ENCODE peak calls at places on chromosomes 2 and 18, in ten cellular contexts. W is thyroid gland, J is RWPE2, G is OCI-LY7, O is lung, I is fibroblast of lung, S is colonic mucosa, T is IMR-90, E is spleen, U is GM23338. D is an unnamed sample. For H3K4me1, the result is how much of the 10 kb centered on the place peaks cover.

GRCh38 chr2:181073896-181074295 is 93.5 kb downstream of the UBE2E3 start:
- DNase-seq in W (no peak), J (no peak), G (no peak), O (no peak), I (peak), S (no peak), T (peak), E (no peak), U (no peak), D (no peak)

GRCh38 chr2:96163768-96164429 is 18.7 kb upstream of the DUSP2 start:
- DNase-seq in W (no peak), J (peak), G (peak), O (no peak), I (no peak), S (no peak), T (no peak), E (peak), U (no peak), D (no peak)

GRCh38 chr2:135768863-135769262 is 27.2 kb downstream of the UBXN4 start:
- DNase-seq in W (no peak), J (no peak), G (no peak), O (no peak), I (no peak), S (no peak), T (no peak), E (no peak), U (no peak), D (no peak)

GRCh38 chr2:19216271-19216670 is 142.2 kb downstream of the OSR1 start:
- DNase-seq in W (no peak), J (no peak), G (no peak), O (no peak), I (no peak), S (no peak), T (no peak), E (no peak), U (no peak), D (no peak)

GRCh38 chr2:27973592-27973991 is 83.1 kb downstream of the BABAM2 start:
- DNase-seq in W (no peak), J (no peak), G (no peak), O (no peak), I (peak), S (no peak), T (peak), E (no peak), U (peak), D (no peak)

GRCh38 chr2:231037202-231037730 is at the start of gene C2orf72:
- DNase-seq in W (no peak), J (no peak), G (no peak), O (no peak), I (no peak), S (no peak), T (no peak), E (no peak), U (peak), D (peak)

GRCh38 chr2:144452169-144453038 is 67.5 kb downstream of the ZEB2 start:
- DNase-seq in W (no peak), J (no peak), G (no peak), O (no peak), I (peak), S (no peak), T (peak), E (no peak), U (peak), D (no peak)

GRCh38 chr2:213989207-213989606 is 421.6 kb upstream of the VWC2L start:
- DNase-seq in W (no peak), J (no peak), G (no peak), O (no peak), I (no peak), S (no peak), T (no peak), E (no peak), U (no peak), D (no peak)

GRCh38 chr2:60641866-60642788 is 88.7 kb upstream of the BCL11A start:
- DNase-seq in W (peak), J (no peak), G (peak), O (no peak), I (peak), S (peak), T (peak), E (no peak), U (peak), D (no peak)

GRCh38 chr2:17729880-17730279 is 23.7 kb downstream of the SMC6 start:
- DNase-seq in W (no peak), J (no peak), G (no peak), O (no peak), I (no peak), S (no peak), T (no peak), E (no peak), U (no peak), D (no peak)

GRCh38 chr2:71589763-71590162 is 136.4 kb downstream of the DYSF start:
- DNase-seq in W (no peak), J (no peak), G (no peak), O (no peak), I (no peak), S (no peak), T (no peak), E (no peak), U (no peak), D (no peak)

GRCh38 chr2:183232161-183232865 is 108.1 kb downstream of the NUP35 start:
- DNase-seq in W (no peak), J (no peak), G (no peak), O (no peak), I (no peak), S (no peak), T (peak), E (no peak), U (no peak), D (no peak)

GRCh38 chr18:46733872-46734271 is 23.0 kb downstream of the ST8SIA5 start:
- DNase-seq in W (no peak), J (no peak), G (no peak), O (no peak), I (no peak), S (no peak), T (no peak), E (no peak), U (no peak), D (no peak)

GRCh38 chr2:218282173-218282991 is 9.9 kb downstream of the TMBIM1 start:
- DNase-seq in W (peak), J (peak), G (no peak), O (peak), I (peak), S (no peak), T (peak), E (no peak), U (peak), D (no peak)

GRCh38 chr18:79151191-79151590 is 82.0 kb downstream of the ATP9B start:
- DNase-seq in W (no peak), J (no peak), G (no peak), O (no peak), I (no peak), S (no peak), T (no peak), E (no peak), U (no peak), D (no peak)

GRCh38 chr18:31248783-31249521 is 69.0 kb upstream of the DSG1 start:
- DNase-seq in W (no peak), J (no peak), G (no peak), O (no peak), I (peak), S (no peak), T (peak), E (no peak), U (no peak), D (no peak)

GRCh38 chr2:152468832-152469692 is 134.1 kb downstream of the FMNL2 start:
- DNase-seq in W (no peak), J (no peak), G (no peak), O (no peak), I (peak), S (peak), T (peak), E (no peak), U (no peak), D (no peak)

GRCh38 chr18:13265901-13266207 is 47.3 kb downstream of the LDLRAD4 start:
- DNase-seq in W (no peak), J (no peak), G (no peak), O (no peak), I (no peak), S (no peak), T (no peak), E (no peak), U (no peak), D (no peak)
- H3K4me1 ChIP-seq in W (half or more), J (under half), G (under half), O (under half), I (under half), S (under half), T (under half), E (half or more), U (under half), D (under half)

GRCh38 chr2:236568922-236569592 is 568 bp upstream of the ACKR3 start:
- DNase-seq in W (no peak), J (no peak), G (no peak), O (no peak), I (no peak), S (no peak), T (no peak), E (no peak), U (no peak), D (no peak)

GRCh38 chr2:236568068-236568921 is 1.3 kb upstream of the ACKR3 start:
- DNase-seq in W (peak), J (no peak), G (no peak), O (peak), I (no peak), S (peak), T (no peak), E (peak), U (peak), D (peak)

GRCh38 chr2:236570081-236570979 is 705 bp downstream of the ACKR3 start:
- DNase-seq in W (peak), J (no peak), G (peak), O (no peak), I (no peak), S (no peak), T (no peak), E (no peak), U (no peak), D (no peak)

GRCh38 chr2:236571161-236571560 is 1.5 kb downstream of the ACKR3 start:
- DNase-seq in W (peak), J (no peak), G (no peak), O (no peak), I (no peak), S (no peak), T (no peak), E (no peak), U (no peak), D (no peak)

GRCh38 chr2:236569593-236569973 is at the start of gene ACKR3:
- DNase-seq in W (peak), J (no peak), G (peak), O (peak), I (peak), S (peak), T (peak), E (peak), U (peak), D (peak)
- H3K4me1 ChIP-seq in W (half or more), J (under half), G (half or more), O (under half), I (under half), S (under half), T (under half), E (half or more), U (under half), D (under half)

GRCh38 chr2:237708961-237709360 is 81.6 kb downstream of the LRRFIP1 start:
- DNase-seq in W (no peak), J (no peak), G (no peak), O (no peak), I (no peak), S (no peak), T (no peak), E (no peak), U (peak), D (no peak)

GRCh38 chr2:237714690-237715458 is 83.7 kb upstream of the RBM44 start:
- DNase-seq in W (peak), J (no peak), G (no peak), O (peak), I (peak), S (no peak), T (peak), E (no peak), U (peak), D (peak)

GRCh38 chr2:237711458-237712150 is 84.2 kb downstream of the LRRFIP1 start:
- DNase-seq in W (no peak), J (no peak), G (no peak), O (no peak), I (no peak), S (no peak), T (no peak), E (no peak), U (no peak), D (no peak)

GRCh38 chr2:237715459-237715947 is 83.1 kb upstream of the RBM44 start:
- DNase-seq in W (no peak), J (no peak), G (no peak), O (no peak), I (peak), S (peak), T (no peak), E (no peak), U (no peak), D (peak)

DNA sequence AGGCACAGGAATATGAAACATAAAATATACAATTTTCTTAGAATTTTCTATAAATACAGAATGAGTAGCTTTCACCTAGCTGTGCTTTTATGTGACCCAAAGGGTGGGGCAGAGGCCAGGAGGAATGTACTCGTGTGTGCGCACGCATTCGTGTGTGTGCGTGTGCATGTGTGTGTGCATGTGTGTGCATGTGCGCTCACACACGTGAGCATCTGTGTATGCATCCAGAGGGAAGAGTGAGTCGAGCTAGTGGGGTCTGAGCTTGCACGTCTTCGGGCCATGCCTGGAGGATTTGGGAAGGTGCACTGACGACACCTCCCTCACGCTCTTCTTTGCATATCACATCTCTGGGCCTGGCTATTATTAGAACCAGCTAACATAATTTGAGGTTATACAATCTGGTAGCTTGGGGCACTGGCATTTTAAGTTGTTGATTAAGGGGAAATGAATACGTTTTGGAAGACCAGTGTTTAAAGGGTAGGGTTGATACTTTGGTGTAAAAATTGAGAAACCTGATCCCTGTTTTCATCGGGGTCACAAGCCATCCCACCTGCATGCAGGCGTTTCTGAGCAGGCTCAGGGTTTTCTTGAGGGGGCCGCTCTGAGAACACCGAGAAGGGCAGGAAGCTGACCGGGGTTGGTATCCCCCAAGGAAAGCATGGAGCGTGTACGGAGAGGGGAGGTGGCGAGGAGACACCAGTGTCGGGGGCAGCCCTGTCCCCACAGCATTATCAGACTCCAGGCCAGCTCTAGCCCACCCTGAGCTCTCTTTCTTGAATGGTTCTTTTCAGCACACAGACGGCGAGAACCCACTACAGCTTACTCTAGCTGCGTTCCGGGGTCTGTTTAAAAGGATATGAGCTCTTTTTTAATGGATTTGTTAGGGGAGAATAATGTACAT is 85.3 kb downstream of the LRRFIP1 start:
- DNase-seq in W (no peak), J (no peak), G (no peak), O (no peak), I (no peak), S (no peak), T (no peak), E (no peak), U (no peak), D (no peak)
- H3K4me1 ChIP-seq in W (under half), J (under half), G (under half), O (under half), I (under half), S (under half), T (under half), E (half or more), U (under half), D (under half)

GRCh38 chr2:128552141-128552805 is 233.6 kb upstream of the HS6ST1 start:
- DNase-seq in W (no peak), J (no peak), G (no peak), O (no peak), I (no peak), S (no peak), T (no peak), E (no peak), U (no peak), D (no peak)

GRCh38 chr2:128556633-128557032 is 238.0 kb upstream of the HS6ST1 start:
- DNase-seq in W (no peak), J (no peak), G (no peak), O (no peak), I (no peak), S (no peak), T (no peak), E (peak), U (no peak), D (no peak)

GRCh38 chr2:128552806-128553551 is 234.3 kb upstream of the HS6ST1 start:
- DNase-seq in W (peak), J (no peak), G (no peak), O (no peak), I (peak), S (no peak), T (no peak), E (no peak), U (no peak), D (no peak)

GRCh38 chr2:128555433-128555832 is 236.8 kb upstream of the HS6ST1 start:
- DNase-seq in W (no peak), J (no peak), G (no peak), O (no peak), I (no peak), S (no peak), T (no peak), E (no peak), U (no peak), D (no peak)

DNA sequence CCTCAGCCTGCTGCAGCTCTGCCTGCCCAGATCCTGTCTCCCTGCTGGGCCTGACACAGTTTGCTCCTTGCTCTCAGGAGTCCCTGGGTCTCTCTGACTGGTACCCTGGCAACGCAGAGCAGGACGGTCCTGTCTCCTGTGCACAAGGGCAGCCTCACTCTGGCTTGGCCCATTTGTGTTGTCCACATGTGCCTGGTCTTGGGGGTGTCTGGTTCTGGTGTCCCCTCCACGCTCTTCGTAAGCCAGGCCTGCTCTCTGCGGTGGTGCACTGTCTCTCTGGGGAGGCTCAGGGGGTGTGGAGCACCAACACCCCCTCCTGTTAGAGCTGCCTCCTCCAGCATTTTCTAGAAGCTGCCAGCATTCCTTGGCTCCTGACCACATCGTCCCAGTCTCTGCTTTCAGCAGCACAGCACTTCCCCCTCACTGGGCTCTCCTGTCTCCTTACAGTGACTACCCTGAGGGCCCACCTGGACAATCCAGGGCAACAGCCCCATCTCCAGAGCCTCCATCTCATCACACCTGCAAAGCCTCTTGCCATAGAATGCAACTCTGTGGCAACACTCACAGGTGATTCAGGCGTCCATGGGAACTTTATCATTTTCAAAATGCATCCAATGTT is 235.6 kb upstream of the HS6ST1 start:
- DNase-seq in W (no peak), J (no peak), G (no peak), O (no peak), I (no peak), S (no peak), T (no peak), E (no peak), U (no peak), D (no peak)
- H3K4me1 ChIP-seq in W (under half), J (under half), G (under half), O (under half), I (under half), S (under half), T (under half), E (under half), U (under half), D (under half)

GRCh38 chr2:47165001-47165555 is 10.0 kb upstream of the STPG4 start:
- DNase-seq in W (no peak), J (no peak), G (no peak), O (no peak), I (no peak), S (no peak), T (peak), E (no peak), U (no peak), D (no peak)
- H3K4me1 ChIP-seq in W (under half), J (under half), G (under half), O (under half), I (under half), S (under half), T (under half), E (half or more), U (under half), D (under half)

GRCh38 chr18:74252032-74252380 is 39.8 kb downstream of the CYB5A start:
- DNase-seq in W (peak), J (no peak), G (no peak), O (no peak), I (peak), S (no peak), T (peak), E (no peak), U (no peak), D (no peak)

GRCh38 chr18:74250131-74250530 is 41.6 kb downstream of the CYB5A start:
- DNase-seq in W (no peak), J (no peak), G (no peak), O (no peak), I (no peak), S (no peak), T (no peak), E (no peak), U (no peak), D (no peak)

GRCh38 chr18:74248189-74248975 is 43.4 kb downstream of the CYB5A start:
- DNase-seq in W (no peak), J (no peak), G (no peak), O (no peak), I (no peak), S (no peak), T (no peak), E (no peak), U (no peak), D (no peak)

GRCh38 chr18:74249181-74249968 is 42.4 kb downstream of the CYB5A start:
- DNase-seq in W (no peak), J (no peak), G (no peak), O (no peak), I (peak), S (no peak), T (peak), E (no peak), U (no peak), D (no peak)

DNA sequence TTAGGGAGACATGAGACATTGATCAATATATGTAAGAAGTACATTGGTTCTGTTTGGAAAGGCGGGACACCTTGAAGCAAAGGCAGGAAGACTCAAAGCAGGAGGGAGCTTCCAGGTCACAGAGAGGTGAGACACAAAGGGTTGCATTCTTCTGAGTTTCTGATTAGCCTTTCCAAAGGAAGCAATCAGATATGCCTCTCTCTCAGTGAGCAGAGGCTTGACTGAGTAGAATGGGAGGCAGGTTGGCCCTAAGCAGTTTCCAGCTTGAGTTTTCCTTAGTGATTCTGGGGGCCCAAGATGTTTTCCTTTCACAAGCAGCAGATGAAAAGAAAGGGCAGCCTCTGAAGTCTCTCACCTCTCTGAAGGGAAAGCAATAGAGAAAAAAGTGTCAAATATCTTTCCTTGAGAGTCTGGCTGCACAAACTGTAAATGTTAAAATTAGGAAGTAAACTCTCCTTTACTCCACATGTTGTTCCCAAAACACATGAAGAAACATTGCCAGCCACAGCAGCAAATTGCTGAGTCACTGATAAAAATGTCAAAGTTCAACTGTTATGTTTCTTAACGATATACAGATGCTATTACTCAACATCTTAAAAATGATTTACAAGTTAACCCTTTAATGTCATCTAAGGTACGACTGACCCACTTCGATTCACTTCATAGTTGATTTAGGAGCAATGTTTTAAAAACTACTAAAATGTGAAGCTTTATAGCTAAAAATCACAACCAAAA is 40.3 kb downstream of the CYB5A start:
- DNase-seq in W (no peak), J (no peak), G (no peak), O (no peak), I (peak), S (no peak), T (peak), E (no peak), U (peak), D (peak)
- H3K4me1 ChIP-seq in W (under half), J (under half), G (under half), O (under half), I (under half), S (under half), T (under half), E (under half), U (under half), D (under half)

GRCh38 chr18:5518179-5518770 is 25.5 kb downstream of the EPB41L3 start:
- DNase-seq in W (no peak), J (no peak), G (no peak), O (no peak), I (peak), S (no peak), T (no peak), E (no peak), U (no peak), D (no peak)
- H3K4me1 ChIP-seq in W (under half), J (under half), G (under half), O (under half), I (under half), S (under half), T (under half), E (under half), U (under half), D (under half)